ENCODE peak calls at places on chromosomes 12 and 14, in nine cellular contexts. One of them, this sample, is unnamed. For H3K4me1, the result is how much of the 10 kb centered on the place peaks cover.

GRCh38 chr12:101238806-101239329 is 28.8 kb upstream of the SLC5A8 start:
- DNase-seq in fibroblast of lung: no peak
- DNase-seq in stomach: no peak
- DNase-seq in Panc1: no peak
- DNase-seq in A549: no peak
- DNase-seq in CD4-positive, CD25-positive, alpha-beta regulatory T cell: no peak
- DNase-seq in CD8-positive, alpha-beta T cell: no peak
- DNase-seq in left ventricle myocardium inferior: no peak
- DNase-seq in body of pancreas: no peak
- DNase-seq in this sample: no peak

GRCh38 chr12:64137117-64137516 is 85.0 kb downstream of the KICS2 start:
- DNase-seq in fibroblast of lung: no peak
- DNase-seq in stomach: no peak
- DNase-seq in Panc1: no peak
- DNase-seq in A549: no peak
- DNase-seq in CD4-positive, CD25-positive, alpha-beta regulatory T cell: no peak
- DNase-seq in CD8-positive, alpha-beta T cell: no peak
- DNase-seq in left ventricle myocardium inferior: no peak
- DNase-seq in body of pancreas: no peak
- DNase-seq in this sample: no peak

GRCh38 chr14:28678887-28679286 is 87.7 kb upstream of the FOXG1 start:
- DNase-seq in fibroblast of lung: no peak
- DNase-seq in stomach: no peak
- DNase-seq in Panc1: no peak
- DNase-seq in A549: no peak
- DNase-seq in CD4-positive, CD25-positive, alpha-beta regulatory T cell: no peak
- DNase-seq in CD8-positive, alpha-beta T cell: no peak
- DNase-seq in left ventricle myocardium inferior: no peak
- DNase-seq in body of pancreas: no peak
- DNase-seq in this sample: no peak

GRCh38 chr12:94805749-94806148 is 155.4 kb upstream of the TMCC3 start:
- DNase-seq in fibroblast of lung: peak
- DNase-seq in stomach: no peak
- DNase-seq in Panc1: no peak
- DNase-seq in A549: no peak
- DNase-seq in CD4-positive, CD25-positive, alpha-beta regulatory T cell: no peak
- DNase-seq in CD8-positive, alpha-beta T cell: no peak
- DNase-seq in left ventricle myocardium inferior: no peak
- DNase-seq in body of pancreas: no peak
- DNase-seq in this sample: peak

GRCh38 chr12:26056335-26056734 is 68.5 kb downstream of the BHLHE41 start:
- DNase-seq in fibroblast of lung: peak
- DNase-seq in stomach: peak
- DNase-seq in Panc1: no peak
- DNase-seq in A549: no peak
- DNase-seq in CD4-positive, CD25-positive, alpha-beta regulatory T cell: no peak
- DNase-seq in CD8-positive, alpha-beta T cell: no peak
- DNase-seq in left ventricle myocardium inferior: no peak
- DNase-seq in body of pancreas: peak
- DNase-seq in this sample: no peak

GRCh38 chr14:83133986-83134664 is 1600.5 kb upstream of the SEL1L start:
- DNase-seq in fibroblast of lung: no peak
- DNase-seq in stomach: no peak
- DNase-seq in Panc1: no peak
- DNase-seq in A549: no peak
- DNase-seq in CD4-positive, CD25-positive, alpha-beta regulatory T cell: no peak
- DNase-seq in CD8-positive, alpha-beta T cell: no peak
- DNase-seq in left ventricle myocardium inferior: no peak
- DNase-seq in body of pancreas: no peak
- DNase-seq in this sample: no peak

GRCh38 chr12:26830783-26831601 is 2.0 kb downstream of the ITPR2 start:
- DNase-seq in fibroblast of lung: no peak
- DNase-seq in stomach: no peak
- DNase-seq in Panc1: no peak
- DNase-seq in A549: no peak
- DNase-seq in CD4-positive, CD25-positive, alpha-beta regulatory T cell: no peak
- DNase-seq in CD8-positive, alpha-beta T cell: no peak
- DNase-seq in left ventricle myocardium inferior: no peak
- DNase-seq in body of pancreas: peak
- DNase-seq in this sample: no peak

GRCh38 chr14:52175982-52176502 is 91.5 kb upstream of the PTGDR start:
- DNase-seq in fibroblast of lung: no peak
- DNase-seq in stomach: no peak
- DNase-seq in Panc1: no peak
- DNase-seq in A549: no peak
- DNase-seq in CD4-positive, CD25-positive, alpha-beta regulatory T cell: no peak
- DNase-seq in CD8-positive, alpha-beta T cell: peak
- DNase-seq in left ventricle myocardium inferior: no peak
- DNase-seq in body of pancreas: no peak
- DNase-seq in this sample: no peak

GRCh38 chr12:108730337-108731104 is 797 bp downstream of the CORO1C start:
- DNase-seq in fibroblast of lung: peak
- DNase-seq in stomach: peak
- DNase-seq in Panc1: no peak
- DNase-seq in A549: peak
- DNase-seq in CD4-positive, CD25-positive, alpha-beta regulatory T cell: peak
- DNase-seq in CD8-positive, alpha-beta T cell: peak
- DNase-seq in left ventricle myocardium inferior: peak
- DNase-seq in body of pancreas: peak
- DNase-seq in this sample: peak

GRCh38 chr14:55136868-55137785 is 8.1 kb downstream of the LGALS3 start:
- DNase-seq in fibroblast of lung: peak
- DNase-seq in stomach: peak
- DNase-seq in Panc1: no peak
- DNase-seq in A549: no peak
- DNase-seq in CD4-positive, CD25-positive, alpha-beta regulatory T cell: no peak
- DNase-seq in CD8-positive, alpha-beta T cell: no peak
- DNase-seq in left ventricle myocardium inferior: peak
- DNase-seq in body of pancreas: peak
- DNase-seq in this sample: peak

GRCh38 chr12:26090853-26091510 is 33.9 kb downstream of the BHLHE41 start:
- DNase-seq in fibroblast of lung: no peak
- DNase-seq in stomach: no peak
- DNase-seq in Panc1: no peak
- DNase-seq in A549: no peak
- DNase-seq in CD4-positive, CD25-positive, alpha-beta regulatory T cell: no peak
- DNase-seq in CD8-positive, alpha-beta T cell: no peak
- DNase-seq in left ventricle myocardium inferior: no peak
- DNase-seq in body of pancreas: no peak
- DNase-seq in this sample: peak

GRCh38 chr14:68828728-68829127 is 35.9 kb upstream of the ZFP36L1 start:
- DNase-seq in fibroblast of lung: no peak
- DNase-seq in stomach: no peak
- DNase-seq in Panc1: no peak
- DNase-seq in A549: no peak
- DNase-seq in CD4-positive, CD25-positive, alpha-beta regulatory T cell: no peak
- DNase-seq in CD8-positive, alpha-beta T cell: no peak
- DNase-seq in left ventricle myocardium inferior: no peak
- DNase-seq in body of pancreas: no peak
- DNase-seq in this sample: no peak

GRCh38 chr14:37587881-37588666 is 7.0 kb downstream of the FOXA1 start:
- DNase-seq in fibroblast of lung: no peak
- DNase-seq in stomach: no peak
- DNase-seq in Panc1: no peak
- DNase-seq in A549: no peak
- DNase-seq in CD4-positive, CD25-positive, alpha-beta regulatory T cell: no peak
- DNase-seq in CD8-positive, alpha-beta T cell: no peak
- DNase-seq in left ventricle myocardium inferior: no peak
- DNase-seq in body of pancreas: no peak
- DNase-seq in this sample: no peak

DNA sequence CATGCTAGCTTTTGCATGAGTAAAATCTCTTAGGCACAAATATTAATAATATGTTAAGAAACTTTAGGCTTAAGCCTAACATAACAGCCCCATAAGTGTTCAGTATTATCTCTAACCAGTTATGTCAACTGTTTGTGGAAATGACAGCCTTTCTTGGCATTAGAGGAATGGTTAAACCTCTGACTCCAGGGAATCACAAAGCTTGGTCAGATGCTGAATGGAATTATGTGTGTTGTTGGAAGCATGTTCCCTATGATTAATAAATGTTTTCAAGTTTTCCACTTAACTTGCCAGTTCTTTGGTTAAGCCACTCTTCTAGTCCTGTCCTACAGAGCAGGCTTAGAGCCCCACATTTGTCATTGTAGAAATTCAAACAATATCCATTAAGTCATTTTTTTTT is 17.0 kb downstream of the PSEN1 start:
- DNase-seq in fibroblast of lung: no peak
- DNase-seq in stomach: no peak
- DNase-seq in Panc1: no peak
- DNase-seq in A549: no peak
- DNase-seq in CD4-positive, CD25-positive, alpha-beta regulatory T cell: no peak
- DNase-seq in CD8-positive, alpha-beta T cell: no peak
- DNase-seq in left ventricle myocardium inferior: no peak
- DNase-seq in body of pancreas: no peak
- DNase-seq in this sample: no peak
- H3K4me1 ChIP-seq in fibroblast of lung: under half
- H3K4me1 ChIP-seq in stomach: under half
- H3K4me1 ChIP-seq in Panc1: under half
- H3K4me1 ChIP-seq in A549: under half
- H3K4me1 ChIP-seq in CD4-positive, CD25-positive, alpha-beta regulatory T cell: under half
- H3K4me1 ChIP-seq in CD8-positive, alpha-beta T cell: under half
- H3K4me1 ChIP-seq in left ventricle myocardium inferior: under half
- H3K4me1 ChIP-seq in body of pancreas: under half
- H3K4me1 ChIP-seq in this sample: under half

DNA sequence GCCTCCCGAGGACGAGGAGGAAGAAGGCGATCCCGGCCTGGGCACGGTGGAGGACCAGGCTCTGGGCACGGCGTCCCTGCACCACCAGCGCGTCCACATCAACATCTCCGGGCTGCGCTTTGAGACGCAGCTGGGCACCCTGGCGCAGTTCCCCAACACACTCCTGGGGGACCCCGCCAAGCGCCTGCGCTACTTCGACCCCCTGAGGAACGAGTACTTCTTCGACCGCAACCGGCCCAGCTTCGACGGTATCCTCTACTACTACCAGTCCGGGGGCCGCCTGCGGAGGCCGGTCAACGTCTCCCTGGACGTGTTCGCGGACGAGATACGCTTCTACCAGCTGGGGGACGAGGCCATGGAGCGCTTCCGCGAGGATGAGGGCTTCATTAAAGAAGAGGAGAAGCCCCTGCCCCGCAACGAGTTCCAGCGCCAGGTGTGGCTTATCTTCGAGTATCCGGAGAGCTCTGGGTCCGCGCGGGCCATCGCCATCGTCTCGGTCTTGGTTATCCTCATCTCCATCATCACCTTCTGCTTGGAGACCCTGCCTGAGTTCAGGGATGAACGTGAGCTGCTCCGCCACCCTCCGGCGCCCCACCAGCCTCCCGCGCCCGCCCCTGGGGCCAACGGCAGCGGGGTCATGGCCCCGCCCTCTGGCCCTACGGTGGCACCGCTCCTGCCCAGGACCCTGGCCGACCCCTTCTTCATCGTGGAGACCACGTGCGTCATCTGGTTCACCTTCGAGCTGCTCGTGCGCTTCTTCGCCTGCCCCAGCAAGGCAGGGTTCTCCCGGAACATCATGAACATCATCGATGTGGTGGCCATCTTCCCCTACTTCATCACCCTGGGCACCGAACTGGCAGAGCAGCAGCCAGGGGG is 979 bp downstream of the KCNA5 start:
- DNase-seq in fibroblast of lung: no peak
- DNase-seq in stomach: no peak
- DNase-seq in Panc1: no peak
- DNase-seq in A549: no peak
- DNase-seq in CD4-positive, CD25-positive, alpha-beta regulatory T cell: no peak
- DNase-seq in CD8-positive, alpha-beta T cell: no peak
- DNase-seq in left ventricle myocardium inferior: no peak
- DNase-seq in body of pancreas: no peak
- DNase-seq in this sample: no peak
- H3K27ac ChIP-seq in fibroblast of lung: no peak
- H3K27ac ChIP-seq in stomach: peak
- H3K27ac ChIP-seq in Panc1: no peak
- H3K27ac ChIP-seq in A549: no peak
- H3K27ac ChIP-seq in CD4-positive, CD25-positive, alpha-beta regulatory T cell: no peak
- H3K27ac ChIP-seq in CD8-positive, alpha-beta T cell: no peak
- H3K27ac ChIP-seq in left ventricle myocardium inferior: peak
- H3K27ac ChIP-seq in body of pancreas: no peak
- H3K27ac ChIP-seq in this sample: no peak

DNA sequence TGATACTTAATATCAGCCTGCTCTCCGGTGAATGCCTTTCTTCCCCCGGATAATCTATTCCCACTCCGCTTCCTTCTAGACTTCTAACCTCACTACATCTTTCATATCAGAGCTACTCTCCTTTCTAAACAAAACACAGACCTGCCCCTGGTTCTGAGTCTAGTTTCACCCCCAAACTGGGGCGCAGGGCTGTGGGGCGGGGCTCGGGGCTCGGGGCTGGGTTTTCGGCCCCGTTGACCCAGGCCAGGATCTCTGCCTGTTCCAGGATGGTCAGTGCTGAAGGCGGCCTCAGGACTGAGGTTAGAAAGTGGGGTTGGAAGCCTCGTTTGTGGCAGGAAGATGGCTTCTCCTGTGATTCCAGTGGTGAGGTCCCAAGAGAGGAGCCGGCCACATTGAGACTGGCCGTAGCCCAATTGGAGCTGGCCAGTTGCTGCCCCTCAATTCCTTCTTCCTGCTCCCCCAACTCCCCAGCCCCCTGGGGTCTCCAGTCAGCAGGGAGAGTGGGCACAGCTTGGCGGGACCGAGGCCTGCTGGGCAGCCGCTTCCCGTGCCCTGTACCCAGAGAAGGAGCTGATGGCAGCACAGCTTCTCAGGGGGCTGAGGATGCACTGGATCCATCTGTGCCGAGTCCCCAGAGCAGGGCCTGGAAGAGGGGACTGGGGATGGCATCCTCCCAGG is 53.0 kb downstream of the LRCOL1 start:
- DNase-seq in fibroblast of lung: no peak
- DNase-seq in stomach: no peak
- DNase-seq in Panc1: no peak
- DNase-seq in A549: no peak
- DNase-seq in CD4-positive, CD25-positive, alpha-beta regulatory T cell: no peak
- DNase-seq in CD8-positive, alpha-beta T cell: no peak
- DNase-seq in left ventricle myocardium inferior: no peak
- DNase-seq in body of pancreas: no peak
- DNase-seq in this sample: no peak
- H3K4me1 ChIP-seq in fibroblast of lung: under half
- H3K4me1 ChIP-seq in stomach: under half
- H3K4me1 ChIP-seq in Panc1: under half
- H3K4me1 ChIP-seq in A549: under half
- H3K4me1 ChIP-seq in CD4-positive, CD25-positive, alpha-beta regulatory T cell: under half
- H3K4me1 ChIP-seq in CD8-positive, alpha-beta T cell: under half
- H3K4me1 ChIP-seq in left ventricle myocardium inferior: under half
- H3K4me1 ChIP-seq in body of pancreas: under half
- H3K4me1 ChIP-seq in this sample: under half

DNA sequence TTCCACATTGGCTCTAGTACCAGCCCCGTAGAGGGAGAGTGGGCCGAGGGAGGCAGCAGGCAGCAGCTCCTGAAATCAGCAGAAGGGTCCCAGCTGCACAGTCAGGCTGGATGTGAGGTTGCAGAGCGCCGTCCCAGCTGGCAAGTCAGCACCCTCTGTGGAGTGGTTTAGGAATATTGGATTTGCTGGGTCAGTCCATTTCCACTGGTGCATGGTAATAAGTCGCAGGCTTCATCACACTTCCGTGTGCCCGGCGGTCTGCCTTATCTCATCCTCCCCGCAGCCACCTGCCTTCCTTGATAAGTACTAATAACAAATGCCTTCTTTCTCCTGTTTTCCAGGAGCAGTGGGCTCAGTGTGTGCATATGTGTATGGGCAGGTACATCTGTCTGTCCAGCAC is 112.9 kb downstream of the TSPAN9 start:
- DNase-seq in fibroblast of lung: no peak
- DNase-seq in stomach: no peak
- DNase-seq in Panc1: no peak
- DNase-seq in A549: no peak
- DNase-seq in CD4-positive, CD25-positive, alpha-beta regulatory T cell: no peak
- DNase-seq in CD8-positive, alpha-beta T cell: no peak
- DNase-seq in left ventricle myocardium inferior: no peak
- DNase-seq in body of pancreas: no peak
- DNase-seq in this sample: no peak
- H3K27ac ChIP-seq in fibroblast of lung: no peak
- H3K27ac ChIP-seq in stomach: no peak
- H3K27ac ChIP-seq in Panc1: no peak
- H3K27ac ChIP-seq in A549: no peak
- H3K27ac ChIP-seq in CD4-positive, CD25-positive, alpha-beta regulatory T cell: no peak
- H3K27ac ChIP-seq in CD8-positive, alpha-beta T cell: no peak
- H3K27ac ChIP-seq in left ventricle myocardium inferior: no peak
- H3K27ac ChIP-seq in body of pancreas: no peak
- H3K27ac ChIP-seq in this sample: no peak

This sample was measured in cardiac muscle cell.